ENCODE peak calls at places on chromosome 19, in five cellular contexts. V, U, I, T and B are unnamed samples. For H3K4me1, the result is how much of the 10 kb centered on the place peaks cover.

GRCh38 chr19:37999309-38000213 is 92.6 kb downstream of the SIPA1L3 start:
- DNase-seq in T (peak), U (no peak), I (peak), V (no peak), B (peak)

GRCh38 chr19:21402303-21402985 is 5.5 kb downstream of the ZNF493 start:
- DNase-seq in T (no peak), I (no peak), U (no peak), V (no peak), B (no peak)

GRCh38 chr19:18672606-18673337 is 10.7 kb upstream of the CRTC1 start:
- DNase-seq in I (no peak), U (no peak), V (peak), T (peak), B (no peak)

GRCh38 chr19:12015753-12016116 is 19.7 kb downstream of the ZNF433 start:
- DNase-seq in U (no peak), T (no peak), I (no peak), V (peak), B (no peak)

GRCh38 chr19:4991538-4991937 is 22.6 kb downstream of the KDM4B start:
- DNase-seq in T (no peak), U (no peak), V (no peak), I (no peak), B (no peak)

GRCh38 chr19:48290341-48290922 is 20.6 kb downstream of the ZNF114 start:
- DNase-seq in I (no peak), V (peak), U (peak), T (peak), B (no peak)

GRCh38 chr19:41195675-41196497 is 2.9 kb downstream of the CYP2S1 start:
- DNase-seq in T (peak), U (no peak), V (no peak), I (no peak), B (no peak)

GRCh38 chr19:17312481-17313113 is 3.2 kb downstream of the DDA1 start:
- DNase-seq in I (no peak), T (no peak), V (no peak), U (no peak), B (no peak)

GRCh38 chr19:14112809-14113385 is 4.7 kb downstream of the PRKACA start:
- DNase-seq in T (peak), I (peak), V (peak), U (no peak), B (peak)

GRCh38 chr19:35088514-35088913 is 27.1 kb upstream of the FXYD3 start:
- DNase-seq in V (no peak), T (peak), I (no peak), U (no peak), B (no peak)

GRCh38 chr19:54373781-54374266 is 9.1 kb upstream of the LAIR1 start:
- DNase-seq in V (no peak), T (no peak), I (peak), U (no peak), B (peak)

GRCh38 chr19:32498641-32499200 is 82.3 kb upstream of the PDCD5 start:
- DNase-seq in T (no peak), I (no peak), V (no peak), U (no peak), B (no peak)

GRCh38 chr19:33464733-33465115 is 56.9 kb downstream of the PEPD start:
- DNase-seq in T (no peak), U (no peak), I (no peak), V (no peak), B (no peak)

GRCh38 chr19:48613024-48613851 is 1.6 kb downstream of the FAM83E start:
- DNase-seq in V (no peak), I (no peak), T (no peak), U (no peak), B (no peak)

GRCh38 chr19:55529636-55530230 is 7.2 kb downstream of the SBK2 start:
- DNase-seq in U (no peak), T (no peak), V (no peak), I (no peak), B (no peak)

GRCh38 chr19:33427801-33428626 is 54.5 kb downstream of the CEBPG start:
- DNase-seq in I (no peak), U (no peak), T (no peak), V (no peak), B (no peak)

DNA sequence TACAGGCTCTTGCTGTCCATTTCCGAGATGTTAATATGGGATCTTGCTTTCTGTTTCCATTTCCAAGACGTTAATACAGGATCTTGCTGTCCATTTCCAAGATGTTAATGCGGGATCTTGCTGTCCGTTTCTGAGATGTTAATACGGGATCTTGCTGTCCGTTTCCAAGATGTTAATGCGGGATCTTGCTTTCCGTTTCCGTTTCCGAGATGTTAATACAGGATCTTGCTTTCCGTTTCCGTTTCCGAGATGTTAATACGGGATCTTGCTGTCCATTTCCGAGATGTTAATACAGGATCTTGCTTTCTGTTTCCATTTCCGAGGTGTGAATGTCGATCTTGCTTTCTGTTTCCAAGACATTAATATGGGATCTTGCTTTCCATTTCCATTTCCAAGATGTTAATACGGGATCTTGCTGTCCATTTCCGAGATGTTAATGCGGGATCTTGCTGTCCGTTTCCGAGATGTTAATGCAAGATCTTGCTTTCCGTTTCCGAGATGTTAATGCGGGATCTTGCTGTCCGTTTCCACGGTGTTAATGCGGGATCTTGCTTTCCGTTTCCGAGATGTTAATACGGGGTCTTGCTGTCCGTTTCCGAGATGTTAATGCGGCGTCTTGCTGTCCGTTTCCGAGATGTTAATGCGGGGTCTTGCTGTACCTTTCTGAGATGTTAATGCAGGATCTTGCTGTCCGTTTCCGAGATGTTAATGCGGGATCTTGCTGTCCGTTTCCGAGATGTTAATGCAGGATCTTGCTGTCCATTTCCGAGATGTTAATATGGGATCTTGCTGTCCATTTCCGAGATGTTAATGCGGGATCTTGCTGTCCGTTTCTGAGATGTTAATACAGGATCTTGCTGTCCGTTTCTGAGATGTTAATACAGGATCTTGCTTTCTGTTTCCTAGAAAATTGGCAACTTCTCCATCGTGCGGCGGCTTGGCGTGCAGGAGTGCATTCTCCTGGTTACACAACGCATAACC is 38.3 kb downstream of the PEX11G start:
- DNase-seq in T (peak), V (no peak), U (peak), I (no peak), B (no peak)
- H3K4me3 ChIP-seq in T (no peak), V (no peak), U (no peak), I (no peak), B (no peak)

GRCh38 chr19:8148088-8148409 is 1.3 kb downstream of the FBN3 start:
- DNase-seq in V (no peak), I (no peak), U (no peak), T (no peak), B (no peak)
- H3K4me1 ChIP-seq in V (under half), I (under half), U (under half), T (under half), B (under half)

DNA sequence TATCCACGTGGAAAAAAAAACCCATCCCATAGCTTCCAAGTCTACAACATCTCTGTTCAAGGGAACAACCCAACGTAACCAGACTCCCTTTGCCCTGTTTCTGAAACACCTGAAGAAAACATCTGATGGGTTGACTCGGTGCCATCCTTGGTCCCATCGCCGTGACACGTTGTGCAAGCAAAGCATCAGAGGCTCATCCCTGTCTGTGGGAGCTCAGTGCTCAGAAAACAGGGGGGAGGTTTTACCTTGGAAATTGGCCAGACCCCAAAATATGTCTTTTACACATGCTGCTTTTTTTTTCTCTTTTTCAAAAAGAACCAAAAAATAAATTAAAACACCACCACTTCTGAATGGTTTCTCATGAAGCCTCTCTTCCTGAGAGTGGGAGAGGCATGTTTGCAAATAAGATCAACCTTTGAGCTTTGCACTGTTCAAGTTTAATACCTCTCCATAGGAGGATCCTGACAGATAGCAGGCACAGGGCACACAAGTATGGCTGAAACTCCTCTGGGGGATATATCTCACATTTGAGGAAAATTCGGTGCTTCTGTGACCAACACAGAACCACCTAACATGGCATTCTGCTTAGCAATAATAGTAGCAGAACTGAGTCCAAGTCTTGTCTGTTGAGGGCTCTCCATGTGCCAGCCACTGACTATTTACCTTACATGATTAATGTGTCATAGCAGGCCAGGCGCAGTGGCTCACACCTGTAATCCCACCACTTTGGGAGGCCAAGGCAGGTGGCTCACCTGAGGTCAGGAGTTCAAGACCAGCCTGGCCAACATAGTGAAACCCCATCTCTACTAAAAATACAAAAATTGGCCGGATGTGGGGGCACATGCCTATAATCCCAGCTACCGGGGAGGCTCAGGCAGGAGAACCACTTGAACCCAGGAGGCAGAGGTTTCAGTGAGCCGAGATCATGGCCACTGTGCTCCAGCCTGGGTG is 7.0 kb upstream of the PVR start:
- DNase-seq in T (no peak), I (no peak), U (no peak), V (no peak), B (no peak)
- H3K27ac ChIP-seq in T (no peak), I (no peak), U (no peak), V (no peak), B (no peak)

GRCh38 chr19:46866407-46867132 is 5.8 kb downstream of the ARHGAP35 start:
- DNase-seq in I (no peak), V (no peak), U (no peak), T (no peak), B (no peak)
- H3K4me3 ChIP-seq in I (no peak), V (no peak), U (no peak), T (no peak), B (no peak)

GRCh38 chr19:3382460-3383100 is 16.2 kb downstream of the NFIC start:
- DNase-seq in V (no peak), T (no peak), I (no peak), U (no peak), B (no peak)
- H3K4me1 ChIP-seq in V (under half), T (under half), I (under half), U (under half), B (half or more)

DNA sequence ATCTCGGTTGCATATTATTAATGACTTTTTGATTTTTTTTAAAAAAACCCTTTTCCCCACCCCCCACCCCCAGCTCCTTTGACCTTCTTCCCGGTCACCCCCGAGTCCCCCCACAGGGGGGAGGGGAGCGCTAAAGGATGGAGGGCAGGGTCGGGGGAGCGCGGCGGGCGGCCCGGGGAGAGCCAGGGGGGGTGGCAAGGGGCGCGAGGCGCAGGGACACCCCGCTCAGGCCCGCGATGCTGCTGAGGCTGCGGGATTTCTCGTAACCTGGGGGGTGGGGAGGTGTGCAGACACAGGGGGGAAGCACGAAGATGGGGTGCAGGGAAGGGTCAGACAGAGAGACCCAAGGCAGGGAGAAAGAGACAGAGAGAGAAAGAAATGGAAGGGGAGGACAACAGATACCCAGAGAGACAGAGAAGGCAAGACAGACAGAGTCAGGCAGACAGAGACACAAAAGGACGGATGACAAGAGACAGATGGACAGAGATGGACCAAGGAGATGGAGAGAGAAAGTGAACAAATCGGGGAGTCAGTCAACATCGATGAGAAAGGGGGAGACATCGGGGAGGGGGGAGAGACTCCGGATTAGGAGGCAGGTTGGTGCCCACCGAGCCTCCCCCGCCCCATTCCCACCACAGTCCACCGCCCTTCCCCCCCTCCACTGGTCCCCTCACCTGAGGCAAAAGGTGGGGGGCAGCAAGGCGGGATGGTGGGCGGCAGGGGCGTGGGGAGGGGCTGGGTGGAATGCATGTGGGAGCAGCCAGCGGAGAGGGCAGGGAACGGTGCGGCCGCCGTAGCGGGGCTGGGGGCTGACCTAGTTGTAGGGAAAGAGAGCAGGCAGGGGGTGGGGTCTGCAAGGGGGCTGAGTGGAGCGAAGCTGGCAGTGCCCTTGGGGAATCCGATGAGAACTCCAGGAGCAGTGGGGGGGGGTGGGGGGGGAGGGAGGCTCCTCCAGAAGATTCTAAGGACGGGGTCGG is 14.2 kb downstream of the KCNC3 start:
- DNase-seq in I (no peak), T (no peak), V (peak), U (no peak), B (no peak)
- H3K27ac ChIP-seq in I (no peak), T (no peak), V (peak), U (no peak), B (no peak)